ENCODE peak calls at places on chromosomes 6 and 20, in nine cellular contexts. P, A, Z, Y, O, K, V, I and C are unnamed samples.

GRCh38 chr20:9508240-9508661 is 6.1 kb upstream of the LAMP5 start:
- DNase-seq in O (peak; percentile 25), A (no peak), P (no peak), I (no peak), V (no peak), Y (no peak), K (no peak), Z (no peak), C (no peak)

GRCh38 chr6:7446644-7447325 is 57.2 kb downstream of the RIOK1 start:
- DNase-seq in O (no peak), K (no peak), V (no peak), Y (no peak), P (no peak), I (no peak), Z (no peak), A (no peak), C (no peak)

GRCh38 chr6:106138151-106138550 is 52.0 kb downstream of the PRDM1 start:
- DNase-seq in I (no peak), O (no peak), V (no peak), K (no peak), A (no peak), Z (no peak), P (no peak), Y (no peak), C (no peak)

GRCh38 chr20:35146299-35146921 is 726 bp downstream of the EDEM2 start:
- DNase-seq in K (peak; percentile 22), I (no peak), P (peak; percentile 54), Y (no peak), O (peak; percentile 49), V (peak; percentile 31), A (peak; percentile 53), Z (peak; percentile 21), C (no peak)

GRCh38 chr20:46401478-46401860 is 4.9 kb downstream of the ELMO2 start:
- DNase-seq in O (no peak), Z (no peak), V (no peak), I (no peak), A (no peak), K (no peak), Y (no peak), P (no peak), C (no peak)

GRCh38 chr6:116268589-116269293 is 11.0 kb downstream of the TSPYL1 start:
- DNase-seq in Z (no peak), P (no peak), I (peak; percentile 73), O (no peak), Y (peak; percentile 89), V (no peak), K (no peak), A (no peak), C (peak; percentile 93)

GRCh38 chr6:85691478-85691877 is 48.8 kb upstream of the SYNCRIP start:
- DNase-seq in A (no peak), O (no peak), I (no peak), V (no peak), K (no peak), Z (no peak), P (no peak), Y (no peak), C (no peak)

GRCh38 chr6:106309024-106309423 is 16.5 kb downstream of the ATG5 start:
- DNase-seq in I (peak; percentile 77), P (no peak), Y (no peak), K (no peak), O (no peak), V (no peak), A (no peak), Z (no peak), C (no peak)

GRCh38 chr6:82270791-82271392 is 23.3 kb upstream of the IBTK start:
- DNase-seq in K (no peak), I (peak; percentile 42), O (no peak), P (no peak), Z (no peak), V (no peak), A (no peak), Y (peak; percentile 60), C (no peak)

GRCh38 chr6:31581511-31582229 is 554 bp downstream of the LTB start:
- DNase-seq in O (peak; percentile 19), A (no peak), P (no peak), K (peak; percentile 32), Z (peak; percentile 26), V (peak; percentile 32), I (no peak), Y (no peak), C (no peak)

GRCh38 chr20:37596890-37597539 is 69.3 kb upstream of the BLCAP start:
- DNase-seq in P (no peak), V (no peak), Y (no peak), K (no peak), Z (no peak), I (no peak), O (no peak), A (no peak), C (no peak)

GRCh38 chr6:20331625-20332024 is 70.1 kb upstream of the E2F3 start:
- DNase-seq in A (no peak), P (no peak), Z (no peak), K (no peak), O (no peak), Y (no peak), V (no peak), I (no peak), C (no peak)

GRCh38 chr6:47135772-47136171 is 93.6 kb upstream of the ADGRF1 start:
- DNase-seq in K (no peak), A (no peak), Z (no peak), V (no peak), Y (peak; percentile 97), I (peak; percentile 96), P (no peak), O (no peak), C (peak; percentile 85)

GRCh38 chr6:133396225-133396624 is 155.1 kb downstream of the EYA4 start:
- DNase-seq in V (no peak), O (no peak), A (no peak), Y (peak; percentile 18), K (no peak), P (no peak), Z (no peak), I (peak; percentile 26), C (peak; percentile 1)

GRCh38 chr6:170497845-170498281 is 55.2 kb downstream of the PSMB1 start:
- DNase-seq in K (no peak), P (no peak), Y (no peak), O (no peak), Z (no peak), I (peak; percentile 12), A (no peak), V (no peak), C (no peak)

GRCh38 chr6:169205176-169206160 is 48.2 kb downstream of the THBS2 start:
- DNase-seq in P (no peak), Y (peak; percentile 44), O (no peak), I (peak; percentile 89), V (no peak), Z (no peak), K (no peak), A (no peak), C (peak; percentile 53)

GRCh38 chr20:48787861-48788375 is 39.9 kb downstream of the PREX1 start:
- DNase-seq in A (no peak), P (no peak), O (no peak), I (peak; percentile 77), Z (no peak), V (no peak), Y (peak; percentile 60), K (peak; percentile 18), C (peak; percentile 36)

GRCh38 chr6:155234687-155235543 is 28.9 kb upstream of the CLDN20 start:
- DNase-seq in O (no peak), Y (no peak), I (peak; percentile 43), Z (no peak), A (no peak), P (no peak), K (no peak), V (no peak), C (no peak)

GRCh38 chr20:13644010-13644409 is 5.3 kb upstream of the TASP1 start:
- DNase-seq in V (no peak), O (no peak), P (no peak), I (peak; percentile 90), K (no peak), Y (peak; percentile 41), A (no peak), Z (no peak), C (no peak)

GRCh38 chr20:35329435-35330139 is 37.4 kb upstream of the FAM83C start:
- DNase-seq in O (peak; percentile 50), I (no peak), Y (peak; percentile 44), Z (no peak), V (peak; percentile 10), A (no peak), P (no peak), K (no peak), C (no peak)

GRCh38 chr6:107803957-107804356 is 20.2 kb downstream of the SCML4 start:
- DNase-seq in Z (no peak), A (no peak), P (no peak), Y (no peak), V (no peak), K (no peak), O (no peak), I (no peak), C (no peak)

GRCh38 chr20:58713801-58714339 is 21.3 kb downstream of the NPEPL1 start:
- DNase-seq in Z (peak; percentile 10), Y (no peak), A (peak; percentile 13), P (no peak), I (no peak), V (no peak), K (peak; percentile 8), O (no peak), C (no peak)

GRCh38 chr6:132161283-132161682 is 210.1 kb upstream of the CCN2 start:
- DNase-seq in A (no peak), O (no peak), I (peak; percentile 60), Z (no peak), V (no peak), K (no peak), P (no peak), Y (peak; percentile 81), C (peak; percentile 32)

GRCh38 chr6:36701401-36701991 is 3.9 kb downstream of the RAB44 start:
- DNase-seq in Y (no peak), K (no peak), I (no peak), A (peak; percentile 57), V (no peak), Z (no peak), P (no peak), O (no peak), C (no peak)
- TF ChIP-seq CTCF in Y (no peak), K (no peak), I (no peak), A (peak; percentile 10), V (no peak), Z (no peak), P (no peak), O (no peak), C (peak; percentile 10)

GRCh38 chr6:150150458-150150820 is 7.6 kb downstream of the PPP1R14C start:
- DNase-seq in P (no peak), A (no peak), K (no peak), I (no peak), Z (no peak), O (no peak), Y (no peak), V (no peak), C (no peak)
- TF ChIP-seq CTCF in P (no peak), A (no peak), K (no peak), I (no peak), Z (no peak), O (no peak), Y (no peak), V (no peak), C (no peak)

GRCh38 chr6:140276719-140277118 is 902.3 kb upstream of the CITED2 start:
- DNase-seq in A (no peak), K (no peak), O (no peak), V (no peak), P (no peak), I (peak; percentile 10), Z (no peak), Y (no peak), C (no peak)
- TF ChIP-seq CTCF in A (no peak), K (no peak), O (no peak), V (no peak), P (no peak), I (no peak), Z (no peak), Y (no peak), C (no peak)

GRCh38 chr20:12394786-12395185 is 477.1 kb downstream of the BTBD3 start:
- DNase-seq in Z (no peak), O (no peak), Y (peak; percentile 21), P (no peak), I (no peak), V (no peak), A (no peak), K (no peak), C (no peak)
- TF ChIP-seq CTCF in Z (no peak), O (no peak), Y (no peak), P (no peak), I (no peak), V (no peak), A (no peak), K (no peak), C (no peak)